ENCODE peak calls at places on chromosomes 1 and 21, in four cellular contexts. O is cardiac muscle cell, K is vagina, N is heart left ventricle. F is an unnamed sample.
A peak's percentile ranks its signal among the peaks of the same experiment; 100 is the strongest.

GRCh38 chr1:55287732-55288131 is 72.6 kb upstream of the USP24 start:
- DNase-seq in N (no peak), K (no peak), O (no peak), F (no peak)

GRCh38 chr1:52551476-52552235 is 1.2 kb downstream of the TUT4 start:
- DNase-seq in K (no peak), N (no peak), O (peak; percentile 16), F (peak; percentile 38)

GRCh38 chr1:37797750-37798345 is 4.2 kb downstream of the MANEAL start:
- DNase-seq in O (no peak), N (no peak), K (no peak), F (no peak)

GRCh38 chr1:222815367-222815765 is 527 bp downstream of the DISP1 start:
- DNase-seq in N (no peak), K (no peak), O (peak; percentile 35), F (no peak)

GRCh38 chr1:179440971-179441370 is 75.2 kb downstream of the AXDND1 start:
- DNase-seq in K (no peak), N (no peak), O (no peak), F (no peak)

GRCh38 chr1:229409616-229410369 is 24.1 kb downstream of the ACTA1 start:
- DNase-seq in K (no peak), O (no peak), N (no peak), F (no peak)

GRCh38 chr1:103109291-103109920 is 1.1 kb upstream of the COL11A1 start:
- DNase-seq in O (peak; percentile 12), N (no peak), K (no peak), F (no peak)

GRCh38 chr1:35222322-35223108 is 29.6 kb upstream of the SFPQ start:
- DNase-seq in N (no peak), K (no peak), O (no peak), F (no peak)

GRCh38 chr1:201119826-201120225 is 7.2 kb downstream of the ASCL5 start:
- DNase-seq in K (no peak), O (no peak), N (no peak), F (no peak)

GRCh38 chr1:8463144-8463927 is 145.4 kb downstream of the SLC45A1 start:
- DNase-seq in N (peak; percentile 50), O (peak; percentile 53), K (no peak), F (peak; percentile 13)

GRCh38 chr1:43509740-43510375 is 20.8 kb upstream of the PTPRF start:
- DNase-seq in O (no peak), K (no peak), N (no peak), F (no peak)

GRCh38 chr1:184419734-184420161 is 32.9 kb downstream of the C1orf21 start:
- DNase-seq in N (no peak), K (no peak), O (no peak), F (no peak)

GRCh38 chr1:245915406-245915805 is 591.7 kb downstream of the SMYD3 start:
- DNase-seq in O (no peak), N (no peak), K (no peak), F (no peak)

GRCh38 chr1:208866351-208866750 is 622.2 kb upstream of the PLXNA2 start:
- DNase-seq in N (no peak), K (no peak), O (no peak), F (no peak)

GRCh38 chr1:243266231-243266630 is 10.4 kb downstream of the SDCCAG8 start:
- DNase-seq in N (no peak), K (no peak), O (no peak), F (no peak)

GRCh38 chr1:14706656-14707055 is 108.2 kb downstream of the KAZN start:
- DNase-seq in O (no peak), N (no peak), K (no peak), F (no peak)

GRCh38 chr1:17276568-17276967 is 27.7 kb downstream of the PADI3 start:
- DNase-seq in O (no peak), K (no peak), N (no peak), F (no peak)

DNA sequence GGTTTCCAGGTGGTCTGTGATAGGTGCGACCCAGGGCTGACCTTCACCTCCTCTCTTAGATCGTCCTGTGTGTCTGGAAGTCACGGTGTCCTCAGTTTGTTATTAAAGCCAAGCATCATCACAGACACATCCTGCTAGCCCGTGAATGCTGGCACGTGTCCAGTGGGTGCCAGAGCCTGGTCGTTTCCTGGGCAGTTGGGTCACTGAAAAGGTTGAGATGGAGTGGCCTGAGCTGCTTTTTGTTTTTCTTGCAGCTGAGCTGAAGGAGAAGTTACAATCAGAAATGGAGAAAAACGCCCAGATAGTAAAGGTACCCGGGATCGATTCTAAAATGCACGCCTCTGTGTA is 23.2 kb downstream of the PCNT start:
- DNase-seq in O (no peak), N (no peak), K (no peak), F (no peak)
- H3K36me3 ChIP-seq in O (peaks cover 31% of the 10 kb centered on the region), N (peaks cover 65% of the 10 kb centered on the region), K (peaks cover 53% of the 10 kb centered on the region), F (peaks cover 48% of the 10 kb centered on the region)

GRCh38 chr1:72280714-72281113 is 1.6 kb downstream of the NEGR1 start:
- DNase-seq in K (no peak), N (no peak), O (no peak), F (no peak)

GRCh38 chr1:72280131-72280530 is 2.2 kb downstream of the NEGR1 start:
- DNase-seq in K (no peak), N (no peak), O (no peak), F (no peak)

GRCh38 chr1:72281637-72282270 is 585 bp downstream of the NEGR1 start:
- DNase-seq in K (no peak), O (no peak), N (no peak), F (peak; percentile 1)

GRCh38 chr1:72282271-72282656 is at the start of gene NEGR1:
- DNase-seq in N (peak; percentile 51), K (no peak), O (peak; percentile 61), F (no peak)

GRCh38 chr1:72281144-72281543 is 1.2 kb downstream of the NEGR1 start:
- DNase-seq in O (no peak), N (no peak), K (no peak), F (no peak)
- H3K4me3 ChIP-seq in O (no peak overlapping the region), N (peak overlapping the region; percentile 63), K (peak overlapping the region; percentile 22), F (no peak overlapping the region)

GRCh38 chr1:1806890-1807289 is 28.6 kb upstream of the NADK start:
- DNase-seq in O (no peak), K (no peak), N (no peak), F (no peak)
- H3K36me3 ChIP-seq in O (peaks cover 42% of the 10 kb centered on the region), K (peaks cover 37% of the 10 kb centered on the region), N (peaks cover 96% of the 10 kb centered on the region), F (peaks cover 41% of the 10 kb centered on the region)

GRCh38 chr1:6447016-6447817 is 18.8 kb downstream of the TNFRSF25 start:
- DNase-seq in N (no peak), K (no peak), O (peak; percentile 45), F (no peak)
- H3K4me3 ChIP-seq in N (no peak overlapping the region), K (no peak overlapping the region), O (peak overlapping the region; percentile 22), F (peak overlapping the region; percentile 32)

DNA sequence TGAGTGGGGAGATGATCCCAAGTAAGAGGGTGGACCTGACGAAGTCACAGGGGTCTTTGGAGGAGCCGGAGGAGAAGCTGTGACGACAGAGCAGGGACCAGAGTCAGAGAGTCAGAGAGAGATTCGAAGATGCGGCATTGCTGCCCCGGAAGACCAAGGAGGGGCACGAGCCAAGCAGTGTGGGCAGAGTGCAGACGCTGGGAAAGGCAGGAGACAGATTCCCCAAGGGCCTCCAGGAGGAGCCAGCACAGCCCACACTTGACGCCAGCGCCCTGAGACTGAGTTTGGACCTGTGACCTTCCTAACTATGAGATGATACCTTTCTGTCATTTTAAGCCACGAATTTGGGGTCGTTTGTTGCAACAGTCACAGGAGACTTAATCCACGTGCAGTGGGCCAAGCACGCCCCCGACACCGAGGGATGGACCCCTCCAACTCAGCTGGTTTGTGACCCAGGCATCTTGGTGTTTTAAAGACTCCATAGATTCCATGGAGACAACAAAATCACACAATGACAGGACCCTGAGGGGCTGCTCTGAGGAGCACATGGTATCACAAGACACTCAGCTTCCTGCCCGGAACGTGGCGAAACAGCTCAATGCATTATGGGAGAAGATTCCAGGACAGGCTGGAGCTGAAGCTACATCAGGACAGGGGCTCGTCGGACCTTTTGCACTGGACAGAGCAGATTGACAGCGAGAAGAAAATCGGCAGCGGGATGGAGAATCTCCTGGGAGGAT is 11.0 kb upstream of the TFF1 start:
- DNase-seq in N (no peak), K (no peak), O (no peak), F (no peak)
- H3K36me3 ChIP-seq in N (no peaks in the 10 kb centered on the region), K (no peaks in the 10 kb centered on the region), O (no peaks in the 10 kb centered on the region), F (no peaks in the 10 kb centered on the region)

GRCh38 chr1:204712718-204713430 is 27.3 kb upstream of the LRRN2 start:
- DNase-seq in N (no peak), K (no peak), O (no peak), F (no peak)

GRCh38 chr1:204709960-204710912 is 24.7 kb upstream of the LRRN2 start:
- DNase-seq in K (no peak), N (no peak), O (no peak), F (no peak)

GRCh38 chr1:204711103-204711946 is 25.8 kb upstream of the LRRN2 start:
- DNase-seq in N (no peak), K (no peak), O (no peak), F (no peak)

GRCh38 chr1:204713541-204713940 is 28.0 kb upstream of the LRRN2 start:
- DNase-seq in N (no peak), O (no peak), K (no peak), F (no peak)

GRCh38 chr1:204711947-204712701 is 26.6 kb upstream of the LRRN2 start:
- DNase-seq in O (peak; percentile 56), K (no peak), N (peak; percentile 33), F (no peak)
- H3K4me3 ChIP-seq in O (no peak overlapping the region), K (no peak overlapping the region), N (no peak overlapping the region), F (no peak overlapping the region)

DNA sequence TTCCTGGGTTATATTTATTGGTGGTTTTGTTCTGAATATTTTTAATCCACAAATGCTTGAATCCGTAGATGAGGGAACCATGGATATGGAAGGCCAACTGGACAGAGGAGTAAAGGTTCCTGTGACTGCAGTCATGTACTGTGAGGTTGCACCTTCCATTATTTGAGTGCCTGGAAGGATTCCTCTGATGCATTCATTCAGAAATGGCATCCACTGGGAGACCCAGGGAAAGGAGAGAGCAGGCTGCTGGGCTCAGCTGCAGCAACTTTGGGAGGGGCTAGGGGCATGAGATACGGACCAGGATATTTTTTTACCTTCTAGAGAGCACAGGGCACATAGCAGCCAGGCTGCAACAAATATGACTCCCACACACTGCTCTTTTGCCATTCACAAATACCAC is 19.5 kb downstream of the AK2 start:
- DNase-seq in O (no peak), N (no peak), K (no peak), F (no peak)
- H3K36me3 ChIP-seq in O (peaks cover 45% of the 10 kb centered on the region), N (peaks cover 81% of the 10 kb centered on the region), K (peaks cover 60% of the 10 kb centered on the region), F (peaks cover 64% of the 10 kb centered on the region)

GRCh38 chr1:44807364-44808062 is 362 bp upstream of the DYNLT4 start:
- DNase-seq in O (peak; percentile 67), N (peak; percentile 98), K (no peak), F (peak; percentile 91)
- H3K4me3 ChIP-seq in O (no peak overlapping the region), N (peak overlapping the region; percentile 42), K (peak overlapping the region; percentile 36), F (peak overlapping the region; percentile 41)

GRCh38 chr1:202571719-202572339 is 138.4 kb downstream of the SYT2 start:
- DNase-seq in K (no peak), O (peak; percentile 59), N (no peak), F (peak; percentile 12)

GRCh38 chr1:202575906-202576653 is 134.2 kb downstream of the SYT2 start:
- DNase-seq in N (no peak), K (no peak), O (no peak), F (no peak)

GRCh38 chr1:202576816-202577215 is 133.4 kb downstream of the SYT2 start:
- DNase-seq in O (no peak), N (no peak), K (no peak), F (no peak)

GRCh38 chr1:202569393-202570322 is 140.6 kb downstream of the SYT2 start:
- DNase-seq in K (no peak), N (no peak), O (no peak), F (no peak)

GRCh38 chr1:202572867-202573266 is 137.4 kb downstream of the SYT2 start:
- DNase-seq in K (no peak), N (no peak), O (no peak), F (no peak)
- H3K36me3 ChIP-seq in K (no peaks in the 10 kb centered on the region), N (peaks cover 77% of the 10 kb centered on the region), O (peaks cover 40% of the 10 kb centered on the region), F (no peaks in the 10 kb centered on the region)

F was measured in CD4-positive, alpha-beta memory T cell.